ENCODE peak calls at places on chromosomes 2 and 18, in eight cellular contexts. One of them, this sample, is unnamed.

GRCh38 chr2:43082111-43082877 is 144.1 kb downstream of the ZFP36L2 start:
- DNase-seq in ureter: no peak
- DNase-seq in islet precursor cell: peak; percentile 97
- DNase-seq in transverse colon: no peak
- DNase-seq in NCI-H1105: no peak
- DNase-seq in left cardiac atrium: peak; percentile 76
- DNase-seq in stimulated activated CD8-positive, alpha-beta memory T cell treated with anti-CD3 and anti-CD28 coated beads, Interleukin-15, amount 100 ng/mL, for 1 hour: no peak
- DNase-seq in substantia nigra: no peak
- DNase-seq in this sample: no peak

GRCh38 chr2:19038096-19039015 is 320.1 kb downstream of the OSR1 start:
- DNase-seq in ureter: no peak
- DNase-seq in islet precursor cell: no peak
- DNase-seq in transverse colon: no peak
- DNase-seq in NCI-H1105: no peak
- DNase-seq in left cardiac atrium: no peak
- DNase-seq in stimulated activated CD8-positive, alpha-beta memory T cell treated with anti-CD3 and anti-CD28 coated beads, Interleukin-15, amount 100 ng/mL, for 1 hour: no peak
- DNase-seq in substantia nigra: no peak
- DNase-seq in this sample: no peak

GRCh38 chr2:173307287-173307686 is 47.4 kb upstream of the CDCA7 start:
- DNase-seq in ureter: no peak
- DNase-seq in islet precursor cell: no peak
- DNase-seq in transverse colon: no peak
- DNase-seq in NCI-H1105: no peak
- DNase-seq in left cardiac atrium: no peak
- DNase-seq in stimulated activated CD8-positive, alpha-beta memory T cell treated with anti-CD3 and anti-CD28 coated beads, Interleukin-15, amount 100 ng/mL, for 1 hour: no peak
- DNase-seq in substantia nigra: no peak
- DNase-seq in this sample: no peak

GRCh38 chr2:197308635-197309368 is 1.8 kb downstream of the ANKRD44 start:
- DNase-seq in ureter: no peak
- DNase-seq in islet precursor cell: no peak
- DNase-seq in transverse colon: no peak
- DNase-seq in NCI-H1105: no peak
- DNase-seq in left cardiac atrium: no peak
- DNase-seq in stimulated activated CD8-positive, alpha-beta memory T cell treated with anti-CD3 and anti-CD28 coated beads, Interleukin-15, amount 100 ng/mL, for 1 hour: no peak
- DNase-seq in substantia nigra: no peak
- DNase-seq in this sample: no peak

GRCh38 chr2:165283342-165283741 is 44.1 kb downstream of the SCN2A start:
- DNase-seq in ureter: no peak
- DNase-seq in islet precursor cell: no peak
- DNase-seq in transverse colon: no peak
- DNase-seq in NCI-H1105: no peak
- DNase-seq in left cardiac atrium: no peak
- DNase-seq in stimulated activated CD8-positive, alpha-beta memory T cell treated with anti-CD3 and anti-CD28 coated beads, Interleukin-15, amount 100 ng/mL, for 1 hour: no peak
- DNase-seq in substantia nigra: no peak
- DNase-seq in this sample: no peak

GRCh38 chr2:181904022-181904632 is 12.6 kb downstream of the ITPRID2 start:
- DNase-seq in ureter: no peak
- DNase-seq in islet precursor cell: no peak
- DNase-seq in transverse colon: no peak
- DNase-seq in NCI-H1105: no peak
- DNase-seq in left cardiac atrium: no peak
- DNase-seq in stimulated activated CD8-positive, alpha-beta memory T cell treated with anti-CD3 and anti-CD28 coated beads, Interleukin-15, amount 100 ng/mL, for 1 hour: no peak
- DNase-seq in substantia nigra: no peak
- DNase-seq in this sample: peak; percentile 20

GRCh38 chr2:183037660-183038340 is 457 bp downstream of the NCKAP1 start:
- DNase-seq in ureter: peak; percentile 52
- DNase-seq in islet precursor cell: no peak
- DNase-seq in transverse colon: peak; percentile 50
- DNase-seq in NCI-H1105: no peak
- DNase-seq in left cardiac atrium: peak; percentile 53
- DNase-seq in stimulated activated CD8-positive, alpha-beta memory T cell treated with anti-CD3 and anti-CD28 coated beads, Interleukin-15, amount 100 ng/mL, for 1 hour: no peak
- DNase-seq in substantia nigra: peak; percentile 67
- DNase-seq in this sample: no peak

GRCh38 chr2:127043367-127044164 is 63.4 kb downstream of the BIN1 start:
- DNase-seq in ureter: peak; percentile 25
- DNase-seq in islet precursor cell: peak; percentile 86
- DNase-seq in transverse colon: no peak
- DNase-seq in NCI-H1105: no peak
- DNase-seq in left cardiac atrium: no peak
- DNase-seq in stimulated activated CD8-positive, alpha-beta memory T cell treated with anti-CD3 and anti-CD28 coated beads, Interleukin-15, amount 100 ng/mL, for 1 hour: no peak
- DNase-seq in substantia nigra: no peak
- DNase-seq in this sample: no peak

GRCh38 chr18:55833543-55833942 is 245.6 kb upstream of the TCF4 start:
- DNase-seq in ureter: no peak
- DNase-seq in islet precursor cell: peak; percentile 91
- DNase-seq in transverse colon: no peak
- DNase-seq in NCI-H1105: no peak
- DNase-seq in left cardiac atrium: no peak
- DNase-seq in stimulated activated CD8-positive, alpha-beta memory T cell treated with anti-CD3 and anti-CD28 coated beads, Interleukin-15, amount 100 ng/mL, for 1 hour: no peak
- DNase-seq in substantia nigra: no peak
- DNase-seq in this sample: no peak

GRCh38 chr2:71538656-71539265 is 85.4 kb downstream of the DYSF start:
- DNase-seq in ureter: no peak
- DNase-seq in islet precursor cell: peak; percentile 51
- DNase-seq in transverse colon: no peak
- DNase-seq in NCI-H1105: no peak
- DNase-seq in left cardiac atrium: no peak
- DNase-seq in stimulated activated CD8-positive, alpha-beta memory T cell treated with anti-CD3 and anti-CD28 coated beads, Interleukin-15, amount 100 ng/mL, for 1 hour: no peak
- DNase-seq in substantia nigra: no peak
- DNase-seq in this sample: no peak

GRCh38 chr2:24421668-24422067 is 61.3 kb upstream of the ITSN2 start:
- DNase-seq in ureter: peak; percentile 65
- DNase-seq in islet precursor cell: peak; percentile 82
- DNase-seq in transverse colon: peak; percentile 64
- DNase-seq in NCI-H1105: peak; percentile 47
- DNase-seq in left cardiac atrium: peak; percentile 74
- DNase-seq in stimulated activated CD8-positive, alpha-beta memory T cell treated with anti-CD3 and anti-CD28 coated beads, Interleukin-15, amount 100 ng/mL, for 1 hour: peak; percentile 21
- DNase-seq in substantia nigra: peak; percentile 43
- DNase-seq in this sample: no peak

GRCh38 chr18:76493213-76494107 is 1.6 kb downstream of the ZNF516 start:
- DNase-seq in ureter: no peak
- DNase-seq in islet precursor cell: peak; percentile 76
- DNase-seq in transverse colon: no peak
- DNase-seq in NCI-H1105: peak; percentile 16
- DNase-seq in left cardiac atrium: no peak
- DNase-seq in stimulated activated CD8-positive, alpha-beta memory T cell treated with anti-CD3 and anti-CD28 coated beads, Interleukin-15, amount 100 ng/mL, for 1 hour: no peak
- DNase-seq in substantia nigra: no peak
- DNase-seq in this sample: peak; percentile 57

GRCh38 chr2:85396531-85397470 is 13.4 kb downstream of the CAPG start:
- DNase-seq in ureter: peak; percentile 58
- DNase-seq in islet precursor cell: peak; percentile 51
- DNase-seq in transverse colon: no peak
- DNase-seq in NCI-H1105: no peak
- DNase-seq in left cardiac atrium: no peak
- DNase-seq in stimulated activated CD8-positive, alpha-beta memory T cell treated with anti-CD3 and anti-CD28 coated beads, Interleukin-15, amount 100 ng/mL, for 1 hour: no peak
- DNase-seq in substantia nigra: no peak
- DNase-seq in this sample: no peak

GRCh38 chr2:216694201-216694825 is 1.0 kb downstream of the IGFBP5 start:
- DNase-seq in ureter: no peak
- DNase-seq in islet precursor cell: peak; percentile 82
- DNase-seq in transverse colon: peak; percentile 39
- DNase-seq in NCI-H1105: peak; percentile 59
- DNase-seq in left cardiac atrium: peak; percentile 63
- DNase-seq in stimulated activated CD8-positive, alpha-beta memory T cell treated with anti-CD3 and anti-CD28 coated beads, Interleukin-15, amount 100 ng/mL, for 1 hour: no peak
- DNase-seq in substantia nigra: no peak
- DNase-seq in this sample: peak; percentile 72

GRCh38 chr2:197130318-197130717 is 180.3 kb downstream of the ANKRD44 start:
- DNase-seq in ureter: no peak
- DNase-seq in islet precursor cell: no peak
- DNase-seq in transverse colon: no peak
- DNase-seq in NCI-H1105: no peak
- DNase-seq in left cardiac atrium: no peak
- DNase-seq in stimulated activated CD8-positive, alpha-beta memory T cell treated with anti-CD3 and anti-CD28 coated beads, Interleukin-15, amount 100 ng/mL, for 1 hour: no peak
- DNase-seq in substantia nigra: no peak
- DNase-seq in this sample: no peak

GRCh38 chr2:8607591-8607990 is 74.3 kb upstream of the ID2 start:
- DNase-seq in ureter: no peak
- DNase-seq in islet precursor cell: no peak
- DNase-seq in transverse colon: no peak
- DNase-seq in NCI-H1105: no peak
- DNase-seq in left cardiac atrium: no peak
- DNase-seq in stimulated activated CD8-positive, alpha-beta memory T cell treated with anti-CD3 and anti-CD28 coated beads, Interleukin-15, amount 100 ng/mL, for 1 hour: no peak
- DNase-seq in substantia nigra: no peak
- DNase-seq in this sample: no peak

GRCh38 chr2:11652555-11652954 is 17.4 kb downstream of the NTSR2 start:
- DNase-seq in ureter: no peak
- DNase-seq in islet precursor cell: no peak
- DNase-seq in transverse colon: no peak
- DNase-seq in NCI-H1105: no peak
- DNase-seq in left cardiac atrium: no peak
- DNase-seq in stimulated activated CD8-positive, alpha-beta memory T cell treated with anti-CD3 and anti-CD28 coated beads, Interleukin-15, amount 100 ng/mL, for 1 hour: no peak
- DNase-seq in substantia nigra: no peak
- DNase-seq in this sample: no peak

GRCh38 chr2:202072226-202072625 is 829 bp upstream of the KIAA2012 start:
- DNase-seq in ureter: no peak
- DNase-seq in islet precursor cell: peak; percentile 58
- DNase-seq in transverse colon: no peak
- DNase-seq in NCI-H1105: no peak
- DNase-seq in left cardiac atrium: no peak
- DNase-seq in stimulated activated CD8-positive, alpha-beta memory T cell treated with anti-CD3 and anti-CD28 coated beads, Interleukin-15, amount 100 ng/mL, for 1 hour: no peak
- DNase-seq in substantia nigra: no peak
- DNase-seq in this sample: no peak

GRCh38 chr2:202116686-202117085 is 43.6 kb downstream of the KIAA2012 start:
- DNase-seq in ureter: no peak
- DNase-seq in islet precursor cell: no peak
- DNase-seq in transverse colon: no peak
- DNase-seq in NCI-H1105: no peak
- DNase-seq in left cardiac atrium: no peak
- DNase-seq in stimulated activated CD8-positive, alpha-beta memory T cell treated with anti-CD3 and anti-CD28 coated beads, Interleukin-15, amount 100 ng/mL, for 1 hour: no peak
- DNase-seq in substantia nigra: no peak
- DNase-seq in this sample: no peak

GRCh38 chr18:33844232-33844631 is 266.2 kb downstream of the ASXL3 start:
- DNase-seq in ureter: no peak
- DNase-seq in islet precursor cell: no peak
- DNase-seq in transverse colon: no peak
- DNase-seq in NCI-H1105: peak; percentile 41
- DNase-seq in left cardiac atrium: no peak
- DNase-seq in stimulated activated CD8-positive, alpha-beta memory T cell treated with anti-CD3 and anti-CD28 coated beads, Interleukin-15, amount 100 ng/mL, for 1 hour: no peak
- DNase-seq in substantia nigra: no peak
- DNase-seq in this sample: no peak

GRCh38 chr18:21742323-21742687 is 1.7 kb downstream of the MIB1 start:
- DNase-seq in ureter: no peak
- DNase-seq in islet precursor cell: no peak
- DNase-seq in transverse colon: no peak
- DNase-seq in NCI-H1105: no peak
- DNase-seq in left cardiac atrium: no peak
- DNase-seq in stimulated activated CD8-positive, alpha-beta memory T cell treated with anti-CD3 and anti-CD28 coated beads, Interleukin-15, amount 100 ng/mL, for 1 hour: no peak
- DNase-seq in substantia nigra: no peak
- DNase-seq in this sample: no peak

GRCh38 chr2:110771549-110772382 is 39.4 kb downstream of the ACOXL start:
- DNase-seq in ureter: no peak
- DNase-seq in islet precursor cell: no peak
- DNase-seq in transverse colon: no peak
- DNase-seq in NCI-H1105: no peak
- DNase-seq in left cardiac atrium: no peak
- DNase-seq in stimulated activated CD8-positive, alpha-beta memory T cell treated with anti-CD3 and anti-CD28 coated beads, Interleukin-15, amount 100 ng/mL, for 1 hour: no peak
- DNase-seq in substantia nigra: no peak
- DNase-seq in this sample: no peak

GRCh38 chr2:207617011-207617671 is 8.1 kb downstream of the METTL21A start:
- DNase-seq in ureter: no peak
- DNase-seq in islet precursor cell: peak; percentile 83
- DNase-seq in transverse colon: no peak
- DNase-seq in NCI-H1105: no peak
- DNase-seq in left cardiac atrium: no peak
- DNase-seq in stimulated activated CD8-positive, alpha-beta memory T cell treated with anti-CD3 and anti-CD28 coated beads, Interleukin-15, amount 100 ng/mL, for 1 hour: no peak
- DNase-seq in substantia nigra: no peak
- DNase-seq in this sample: no peak

GRCh38 chr2:111624401-111625156 is 259.4 kb downstream of the ANAPC1 start:
- DNase-seq in ureter: no peak
- DNase-seq in islet precursor cell: no peak
- DNase-seq in transverse colon: no peak
- DNase-seq in NCI-H1105: no peak
- DNase-seq in left cardiac atrium: no peak
- DNase-seq in stimulated activated CD8-positive, alpha-beta memory T cell treated with anti-CD3 and anti-CD28 coated beads, Interleukin-15, amount 100 ng/mL, for 1 hour: no peak
- DNase-seq in substantia nigra: no peak
- DNase-seq in this sample: no peak

GRCh38 chr2:38074775-38075435 is 1.0 kb downstream of the CYP1B1 start:
- DNase-seq in ureter: no peak
- DNase-seq in islet precursor cell: peak; percentile 78
- DNase-seq in transverse colon: no peak
- DNase-seq in NCI-H1105: no peak
- DNase-seq in left cardiac atrium: peak; percentile 51
- DNase-seq in stimulated activated CD8-positive, alpha-beta memory T cell treated with anti-CD3 and anti-CD28 coated beads, Interleukin-15, amount 100 ng/mL, for 1 hour: no peak
- DNase-seq in substantia nigra: no peak
- DNase-seq in this sample: no peak

GRCh38 chr2:156565066-156565710 is 129.0 kb downstream of the GPD2 start:
- DNase-seq in ureter: no peak
- DNase-seq in islet precursor cell: no peak
- DNase-seq in transverse colon: no peak
- DNase-seq in NCI-H1105: no peak
- DNase-seq in left cardiac atrium: no peak
- DNase-seq in stimulated activated CD8-positive, alpha-beta memory T cell treated with anti-CD3 and anti-CD28 coated beads, Interleukin-15, amount 100 ng/mL, for 1 hour: no peak
- DNase-seq in substantia nigra: no peak
- DNase-seq in this sample: no peak

GRCh38 chr2:128450211-128451015 is 131.7 kb upstream of the HS6ST1 start:
- DNase-seq in ureter: peak; percentile 35
- DNase-seq in islet precursor cell: peak; percentile 47
- DNase-seq in transverse colon: no peak
- DNase-seq in NCI-H1105: no peak
- DNase-seq in left cardiac atrium: no peak
- DNase-seq in stimulated activated CD8-positive, alpha-beta memory T cell treated with anti-CD3 and anti-CD28 coated beads, Interleukin-15, amount 100 ng/mL, for 1 hour: no peak
- DNase-seq in substantia nigra: no peak
- DNase-seq in this sample: no peak

GRCh38 chr2:69007169-69007568 is 5.8 kb upstream of the ANTXR1 start:
- DNase-seq in ureter: no peak
- DNase-seq in islet precursor cell: no peak
- DNase-seq in transverse colon: no peak
- DNase-seq in NCI-H1105: no peak
- DNase-seq in left cardiac atrium: no peak
- DNase-seq in stimulated activated CD8-positive, alpha-beta memory T cell treated with anti-CD3 and anti-CD28 coated beads, Interleukin-15, amount 100 ng/mL, for 1 hour: no peak
- DNase-seq in substantia nigra: no peak
- DNase-seq in this sample: no peak